ENCODE peak calls at places on chromosomes 6 and 20, in five cellular contexts. B is IMR-90, W is mesendoderm, G is neuronal stem cell, P is H9. S is an unnamed sample.

GRCh38 chr20:39214778-39215177 is 252.6 kb downstream of the DHX35 start:
- DNase-seq in B (no peak), P (peak), W (peak), G (no peak), S (no peak)

GRCh38 chr20:50399003-50399916 is 110.9 kb upstream of the PTPN1 start:
- DNase-seq in B (peak), P (no peak), G (no peak), W (no peak), S (no peak)

GRCh38 chr6:34964564-34964963 is 75.5 kb downstream of the ANKS1A start:
- DNase-seq in B (no peak), W (no peak), P (no peak), G (no peak), S (no peak)

GRCh38 chr6:88908598-88909548 is 54.5 kb downstream of the RNGTT start:
- DNase-seq in P (no peak), G (no peak), B (no peak), W (no peak), S (no peak)

GRCh38 chr6:7204726-7205125 is 97.0 kb downstream of the RREB1 start:
- DNase-seq in P (no peak), B (peak), G (no peak), W (no peak), S (no peak)

GRCh38 chr6:1037430-1037829 is 274.5 kb upstream of the FOXQ1 start:
- DNase-seq in P (no peak), W (no peak), B (no peak), G (no peak), S (no peak)

GRCh38 chr6:127464881-127465459 is 5.8 kb upstream of the KIAA0408 start:
- DNase-seq in G (peak), P (peak), B (peak), W (peak), S (peak)

GRCh38 chr20:31833130-31833930 is 12.1 kb downstream of the FOXS1 start:
- DNase-seq in W (peak), B (peak), G (peak), P (peak), S (peak)

GRCh38 chr20:33933469-33933909 is 60.2 kb upstream of the RALY start:
- DNase-seq in G (peak), W (peak), B (peak), P (peak), S (peak)

GRCh38 chr20:33554914-33555420 is 65.1 kb downstream of the CBFA2T2 start:
- DNase-seq in P (no peak), W (peak), B (peak), G (no peak), S (no peak)

GRCh38 chr20:51333446-51333845 is 209.1 kb downstream of the NFATC2 start:
- DNase-seq in B (no peak), G (no peak), W (no peak), P (no peak), S (no peak)

GRCh38 chr6:43229803-43230239 is 540 bp upstream of the DNPH1 start:
- DNase-seq in P (no peak), G (no peak), B (no peak), W (no peak), S (no peak)

GRCh38 chr20:47493954-47494293 is 7.8 kb upstream of the NCOA3 start:
- DNase-seq in B (no peak), G (no peak), W (peak), P (no peak), S (no peak)

GRCh38 chr6:52410979-52411378 is 9.2 kb upstream of the EFHC1 start:
- DNase-seq in W (no peak), B (peak), G (no peak), P (no peak), S (no peak)

GRCh38 chr20:5474646-5475550 is 158.1 kb upstream of the PROKR2 start:
- DNase-seq in G (no peak), B (no peak), W (no peak), P (no peak), S (no peak)

GRCh38 chr6:127069659-127070279 is 48.7 kb upstream of the RSPO3 start:
- DNase-seq in P (no peak), B (peak), W (peak), G (peak), S (no peak)

GRCh38 chr6:111602481-111603404 is 2.9 kb downstream of the TRAF3IP2 start:
- DNase-seq in B (peak), W (no peak), G (no peak), P (no peak), S (no peak)

GRCh38 chr6:110201141-110201848 is 21.1 kb downstream of the CDC40 start:
- DNase-seq in P (no peak), B (no peak), G (no peak), W (peak), S (no peak)

GRCh38 chr6:75770844-75771243 is 21.8 kb downstream of the MYO6 start:
- DNase-seq in P (no peak), B (no peak), G (no peak), W (no peak), S (no peak)

GRCh38 chr6:3777695-3778461 is 26.4 kb upstream of the PXDC1 start:
- DNase-seq in G (peak), W (no peak), B (no peak), P (no peak), S (no peak)

GRCh38 chr20:29296256-29297230 is 1960.9 kb upstream of the DEFB115 start:
- DNase-seq in G (no peak), B (no peak), P (no peak), W (no peak), S (no peak)

GRCh38 chr6:170523256-170524187 is 29.6 kb downstream of the PSMB1 start:
- DNase-seq in G (no peak), P (no peak), B (no peak), W (no peak), S (no peak)

GRCh38 chr6:111657146-111657545 is 51.5 kb upstream of the TRAF3IP2 start:
- DNase-seq in W (no peak), B (peak), G (no peak), P (no peak), S (no peak)

GRCh38 chr6:165767228-165767627 is 104.2 kb upstream of the PDE10A start:
- DNase-seq in P (no peak), B (no peak), G (no peak), W (no peak), S (no peak)

GRCh38 chr20:63232235-63233060 is 3.3 kb upstream of the BIRC7 start:
- DNase-seq in G (no peak), B (peak), P (no peak), W (peak), S (no peak)

GRCh38 chr6:73452107-73452461 is at the start of gene CGAS:
- DNase-seq in B (peak), P (no peak), W (peak), G (no peak), S (no peak)

GRCh38 chr6:82751718-82752117 is 313.9 kb downstream of the UBE3D start:
- DNase-seq in P (peak), W (no peak), B (no peak), G (no peak), S (no peak)

GRCh38 chr6:6694825-6695710 is 106.5 kb downstream of the LY86 start:
- DNase-seq in B (no peak), W (no peak), P (peak), G (no peak), S (peak)

GRCh38 chr20:2108987-2109386 is 7.4 kb downstream of the STK35 start:
- DNase-seq in G (no peak), W (peak), B (peak), P (no peak), S (no peak)

GRCh38 chr6:25359191-25359861 is 80.2 kb downstream of the CARMIL1 start:
- DNase-seq in B (peak), G (peak), W (no peak), P (no peak), S (no peak)

GRCh38 chr6:128118401-128118800 is 217.5 kb upstream of the THEMIS start:
- DNase-seq in P (no peak), B (peak), G (no peak), W (no peak), S (no peak)

GRCh38 chr6:166488081-166488685 is 98.3 kb downstream of the RAMACL start:
- DNase-seq in G (no peak), P (no peak), B (peak), W (no peak), S (no peak)

GRCh38 chr6:103707596-103708325 is 1152.0 kb downstream of the HACE1 start:
- DNase-seq in W (peak), P (no peak), B (no peak), G (no peak), S (no peak)

GRCh38 chr20:36285746-36286447 is 20.2 kb upstream of the DLGAP4 start:
- DNase-seq in P (no peak), W (peak), B (no peak), G (no peak), S (no peak)

GRCh38 chr6:137043710-137044365 is 927 bp downstream of the IL20RA start:
- DNase-seq in B (peak), G (peak), W (peak), P (peak), S (no peak)

GRCh38 chr6:154412106-154412820 is 55.7 kb upstream of the IPCEF1 start:
- DNase-seq in B (peak), G (no peak), P (no peak), W (no peak), S (no peak)

GRCh38 chr20:35166242-35166830 is 5.5 kb upstream of the PROCR start:
- DNase-seq in P (no peak), W (no peak), B (no peak), G (no peak), S (peak)

GRCh38 chr6:145813285-145814034 is 1.1 kb downstream of the FBXO30 start:
- DNase-seq in W (peak), P (no peak), G (no peak), B (peak), S (no peak)
- H3K4ac ChIP-seq in W (no peak), P (no peak), G (no peak), B (peak), S (peak)

DNA sequence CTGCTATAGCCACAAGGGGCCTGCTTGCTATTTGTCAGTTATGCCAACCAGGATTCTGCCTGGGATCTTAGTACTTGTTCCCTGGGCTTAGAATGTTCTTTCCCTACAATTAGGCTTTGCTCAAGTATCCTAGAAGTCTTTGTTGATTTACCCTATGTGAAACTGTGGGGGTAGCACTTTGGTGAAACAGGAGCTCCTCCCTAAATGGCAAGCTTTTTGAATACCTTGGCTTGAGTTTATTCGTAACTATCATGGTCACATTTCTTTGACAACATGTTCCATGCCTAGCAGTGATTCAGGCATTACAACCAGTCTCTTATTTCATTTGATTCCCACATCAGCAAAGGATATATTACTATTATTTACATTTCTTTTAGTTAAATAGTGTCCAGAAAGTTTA is 21.2 kb downstream of the AFDN start:
- DNase-seq in G (no peak), B (no peak), W (peak), P (no peak), S (no peak)
- H3K4ac ChIP-seq in G (no peak), B (no peak), W (no peak), P (no peak), S (no peak)

GRCh38 chr6:32083812-32084768 is 25.0 kb downstream of the TNXB start:
- DNase-seq in B (no peak), G (no peak), W (no peak), P (no peak), S (no peak)

GRCh38 chr6:32081676-32082075 is 27.5 kb downstream of the TNXB start:
- DNase-seq in G (no peak), B (no peak), P (no peak), W (no peak), S (no peak)

GRCh38 chr6:32079566-32080290 is 29.4 kb downstream of the TNXB start:
- DNase-seq in G (no peak), W (no peak), P (no peak), B (no peak), S (no peak)

GRCh38 chr6:32082951-32083350 is 26.2 kb downstream of the TNXB start:
- DNase-seq in P (no peak), W (no peak), G (no peak), B (no peak), S (no peak)

DNA sequence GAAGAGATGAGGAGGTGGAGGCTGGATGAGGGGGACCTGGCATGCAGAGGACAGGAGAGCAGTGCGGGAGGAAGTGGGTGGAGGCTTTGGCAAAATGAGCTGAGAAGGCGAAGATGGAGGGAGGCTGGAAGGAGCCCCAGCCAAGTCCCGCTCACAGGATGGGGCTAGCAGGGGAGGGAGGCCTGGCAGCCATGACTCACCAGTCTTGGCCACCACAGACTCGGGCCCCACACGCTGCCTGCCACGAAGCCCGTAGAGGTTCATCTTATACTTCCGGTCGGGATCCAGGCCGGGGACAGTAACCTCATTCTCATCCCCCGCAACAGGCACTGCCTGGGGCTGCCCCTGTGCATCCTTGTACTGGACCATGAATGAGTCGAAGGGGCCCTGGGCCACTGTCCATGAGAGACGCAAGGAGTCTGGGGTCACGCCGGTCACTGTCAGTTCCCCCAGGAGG is 27.9 kb downstream of the TNXB start:
- DNase-seq in W (no peak), G (no peak), P (no peak), B (peak), S (no peak)
- H3K4ac ChIP-seq in W (no peak), G (no peak), P (no peak), B (peak), S (no peak)

DNA sequence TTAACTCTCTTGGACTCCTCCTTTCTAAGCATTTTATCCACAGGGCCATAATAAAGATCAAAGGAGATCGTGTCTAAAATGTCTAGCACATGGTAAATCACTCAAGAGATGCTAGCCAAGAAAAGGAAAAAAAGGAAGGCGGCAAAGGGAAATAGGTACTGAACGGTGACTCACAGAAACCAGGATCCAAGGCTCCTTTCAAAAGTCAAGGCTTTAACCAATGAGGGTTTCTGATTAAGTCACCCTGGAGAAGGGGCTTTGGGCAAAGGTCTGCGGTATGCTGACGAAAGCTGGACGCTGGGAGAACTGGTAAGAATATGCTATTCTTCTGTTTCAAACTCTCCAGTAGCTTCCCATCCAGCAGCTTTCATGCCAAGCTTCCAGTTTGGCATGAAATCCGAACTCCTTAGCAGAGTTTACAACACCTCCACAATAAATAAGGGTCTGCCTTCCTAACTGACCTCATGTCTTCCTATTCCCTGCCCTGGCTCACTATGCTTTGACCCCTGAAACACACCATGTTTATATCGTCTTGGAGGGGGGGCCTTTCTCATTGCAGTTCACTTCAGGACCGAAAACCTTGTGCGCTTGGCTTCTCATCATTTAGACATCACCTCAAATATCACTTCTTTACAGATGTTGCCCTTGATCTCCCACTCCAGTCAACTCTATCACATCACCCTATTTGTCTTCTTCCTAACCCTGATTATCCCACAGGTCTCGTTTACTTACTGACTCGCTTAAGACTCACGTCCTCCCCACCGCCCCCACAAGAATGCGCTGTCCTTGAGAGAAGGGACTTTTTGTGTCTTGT is 908 bp downstream of the TOMM34 start:
- DNase-seq in G (peak), P (no peak), W (peak), B (peak), S (no peak)
- H3K4ac ChIP-seq in G (no peak), P (no peak), W (no peak), B (peak), S (no peak)

GRCh38 chr6:31734247-31734702 is 2.1 kb downstream of the CLIC1 start:
- DNase-seq in W (no peak), B (no peak), P (no peak), G (no peak), S (no peak)

GRCh38 chr6:31736768-31737314 is 511 bp upstream of the CLIC1 start:
- DNase-seq in B (no peak), W (no peak), P (peak), G (peak), S (no peak)

GRCh38 chr6:31737315-31738047 is 1.2 kb upstream of the CLIC1 start:
- DNase-seq in G (peak), P (peak), W (peak), B (no peak), S (no peak)

GRCh38 chr6:31734703-31735500 is 1.4 kb downstream of the CLIC1 start:
- DNase-seq in W (peak), P (peak), G (peak), B (peak), S (peak)

DNA sequence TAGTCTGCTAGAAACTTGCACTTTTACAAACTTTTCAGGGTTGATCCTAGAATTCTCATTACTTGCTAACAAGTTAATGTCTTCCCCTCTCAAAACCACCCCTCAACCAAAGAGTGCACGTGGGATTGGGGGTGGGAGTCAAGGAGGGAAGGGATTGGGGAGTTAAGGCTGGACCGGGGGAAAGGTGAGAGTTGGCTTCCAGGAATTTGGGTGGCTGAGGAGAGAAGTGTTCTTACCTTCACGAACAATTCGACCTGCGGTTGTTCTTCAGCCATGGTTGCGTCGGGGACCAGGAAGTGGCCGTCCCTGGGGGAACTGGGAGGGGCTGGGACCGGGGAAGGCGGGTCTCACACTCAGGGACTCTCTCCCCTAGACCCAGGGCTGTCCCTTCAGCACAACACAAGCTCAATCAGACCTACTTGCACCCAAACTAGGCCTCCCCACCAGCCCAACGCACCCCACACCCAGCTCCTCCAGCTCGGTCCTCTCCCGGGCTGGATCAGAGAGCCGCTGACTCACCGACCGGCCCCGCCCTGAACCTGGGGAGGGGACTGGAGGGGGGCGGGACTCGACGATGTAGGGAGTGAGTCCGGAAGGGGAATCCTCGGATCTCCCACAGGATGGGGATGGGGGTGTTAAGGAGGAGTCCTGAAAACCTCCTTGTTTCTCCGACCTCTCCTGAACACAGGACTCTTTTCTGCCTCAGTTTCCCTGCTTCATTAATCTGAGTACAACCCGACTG is at the start of gene CLIC1:
- DNase-seq in B (peak), W (peak), G (peak), P (peak), S (peak)
- H3K4ac ChIP-seq in B (peak), W (peak), G (peak), P (no peak), S (peak)

GRCh38 chr20:37471741-37472235 is 49.3 kb upstream of the NNAT start:
- DNase-seq in G (no peak), W (peak), B (no peak), P (no peak), S (no peak)
- H3K4ac ChIP-seq in G (no peak), W (no peak), B (no peak), P (no peak), S (no peak)

GRCh38 chr6:105917038-105917695 is 169.0 kb upstream of the PRDM1 start:
- DNase-seq in W (no peak), P (no peak), G (no peak), B (no peak), S (no peak)

GRCh38 chr6:105909084-105909483 is 177.1 kb upstream of the PRDM1 start:
- DNase-seq in P (no peak), G (no peak), B (no peak), W (no peak), S (no peak)

DNA sequence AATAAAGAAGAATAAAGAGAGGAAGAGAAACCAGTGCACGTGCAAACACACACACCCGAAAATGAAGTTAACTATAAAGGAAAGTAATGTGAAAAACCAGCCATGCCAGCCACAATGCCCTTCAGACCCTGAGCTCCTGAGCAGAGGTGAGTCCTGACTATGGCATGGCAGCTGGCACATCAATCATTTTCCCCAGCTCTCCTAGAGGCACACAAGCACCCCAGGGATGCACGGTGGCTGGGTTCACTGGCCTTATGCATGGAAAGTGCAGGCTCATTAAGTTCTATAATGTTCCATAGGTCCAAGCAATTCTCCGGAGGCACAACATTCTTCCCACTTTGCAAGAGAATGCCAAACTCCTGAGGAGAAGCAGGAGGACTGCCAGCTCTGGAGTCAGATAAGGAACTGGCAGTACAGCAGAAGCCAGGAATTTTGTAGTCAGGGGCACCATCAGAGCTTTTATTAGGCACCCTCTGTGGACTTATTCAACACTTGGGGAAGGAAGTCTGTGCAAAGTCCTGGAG is 175.0 kb upstream of the PRDM1 start:
- DNase-seq in G (no peak), B (no peak), W (no peak), P (no peak), S (no peak)
- H3K4ac ChIP-seq in G (no peak), B (no peak), W (no peak), P (no peak), S (no peak)